ENCODE peak calls at places on chromosomes 6 and 20, in five cellular contexts. V is uterus, J is WERI-Rb-1, Q is adipocyte, N is neuronal stem cell. U is an unnamed sample. For H3K36me3, the result is how much of the 10 kb centered on the place peaks cover.

GRCh38 chr6:42428326-42429041 is 23.2 kb downstream of the TRERF1 start:
- DNase-seq in J (no peak), Q (no peak), N (no peak), V (no peak), U (no peak)

GRCh38 chr6:87706187-87706966 is 4.3 kb upstream of the AKIRIN2 start:
- DNase-seq in Q (peak), N (no peak), J (no peak), V (no peak), U (no peak)

GRCh38 chr6:79431469-79431868 is 105.8 kb downstream of the LCA5 start:
- DNase-seq in J (peak), V (no peak), N (no peak), Q (no peak), U (no peak)

GRCh38 chr6:144314003-144314485 is 28.9 kb downstream of the UTRN start:
- DNase-seq in J (no peak), N (no peak), Q (peak), V (peak), U (no peak)

GRCh38 chr6:37102299-37103168 is 67.4 kb upstream of the PIM1 start:
- DNase-seq in Q (peak), N (peak), V (peak), J (peak), U (peak)

GRCh38 chr6:142207265-142207877 is 60.3 kb downstream of the VTA1 start:
- DNase-seq in N (peak), J (peak), V (peak), Q (peak), U (peak)

GRCh38 chr6:31114540-31114876 is at the start of gene PSORS1C1:
- DNase-seq in V (peak), Q (peak), N (no peak), J (no peak), U (peak)

GRCh38 chr6:147287869-147288271 is 83.7 kb downstream of the STXBP5 start:
- DNase-seq in Q (peak), J (no peak), V (no peak), N (no peak), U (no peak)

GRCh38 chr20:1651268-1651667 is 6.3 kb downstream of the SIRPG start:
- DNase-seq in N (no peak), V (no peak), Q (no peak), J (no peak), U (no peak)

GRCh38 chr6:107987805-107988204 is 29.8 kb upstream of the SEC63 start:
- DNase-seq in J (no peak), V (no peak), N (no peak), Q (no peak), U (no peak)

GRCh38 chr6:168506460-168506859 is 65.5 kb downstream of the SMOC2 start:
- DNase-seq in N (no peak), J (no peak), V (no peak), Q (no peak), U (no peak)

GRCh38 chr6:51260003-51260402 is 441.3 kb downstream of the TFAP2B start:
- DNase-seq in V (no peak), J (no peak), Q (no peak), N (no peak), U (no peak)

GRCh38 chr6:28648035-28648877 is 122.6 kb downstream of the GPX5 start:
- DNase-seq in J (peak), N (peak), Q (peak), V (peak), U (no peak)

GRCh38 chr6:25583906-25584305 is 68.1 kb upstream of the SCGN start:
- DNase-seq in Q (no peak), N (no peak), J (no peak), V (no peak), U (no peak)

GRCh38 chr6:169722362-169723199 is 1.7 kb downstream of the PHF10 start:
- DNase-seq in N (peak), J (no peak), Q (peak), V (no peak), U (peak)

GRCh38 chr6:110440026-110440425 is 24.7 kb upstream of the DDO start:
- DNase-seq in V (no peak), Q (no peak), J (no peak), N (no peak), U (no peak)

GRCh38 chr20:6768228-6769185 is 1.0 kb downstream of the BMP2 start:
- DNase-seq in Q (peak), J (no peak), V (no peak), N (peak), U (peak)

GRCh38 chr6:14671261-14671681 is 553.7 kb downstream of the CD83 start:
- DNase-seq in N (no peak), J (no peak), Q (peak), V (no peak), U (no peak)

GRCh38 chr6:159727717-159728440 is 573 bp downstream of the WTAP start:
- DNase-seq in Q (peak), N (peak), V (no peak), J (no peak), U (no peak)

GRCh38 chr6:118641042-118641441 is 10.3 kb downstream of the CEP85L start:
- DNase-seq in N (no peak), J (no peak), V (no peak), Q (peak), U (no peak)

GRCh38 chr6:155033021-155033801 is 38.1 kb downstream of the TIAM2 start:
- DNase-seq in N (no peak), J (no peak), Q (no peak), V (no peak), U (no peak)

GRCh38 chr6:56794421-56794820 is 151.7 kb upstream of the DST start:
- DNase-seq in N (no peak), Q (no peak), V (no peak), J (no peak), U (no peak)

GRCh38 chr6:87745966-87746721 is 44.1 kb upstream of the AKIRIN2 start:
- DNase-seq in N (no peak), Q (peak), V (no peak), J (no peak), U (no peak)

GRCh38 chr6:145736854-145737181 is 1.5 kb upstream of the EPM2A start:
- DNase-seq in Q (peak), J (no peak), N (no peak), V (no peak), U (peak)

GRCh38 chr20:18428490-18429173 is 38.2 kb downstream of the DZANK1 start:
- DNase-seq in N (no peak), V (peak), J (no peak), Q (peak), U (peak)

GRCh38 chr20:44073011-44073674 is 113.8 kb downstream of the JPH2 start:
- DNase-seq in N (no peak), J (no peak), Q (no peak), V (no peak), U (no peak)

GRCh38 chr20:38670786-38671185 is 53.5 kb upstream of the SLC32A1 start:
- DNase-seq in V (no peak), N (no peak), J (no peak), Q (no peak), U (no peak)

GRCh38 chr20:8399963-8400362 is 267.9 kb downstream of the PLCB1 start:
- DNase-seq in V (no peak), J (no peak), Q (no peak), N (no peak), U (no peak)

GRCh38 chr20:31698803-31699718 is 23.6 kb downstream of the BCL2L1 start:
- DNase-seq in V (peak), J (peak), N (no peak), Q (peak), U (peak)

GRCh38 chr20:31700747-31701146 is 21.9 kb downstream of the BCL2L1 start:
- DNase-seq in J (no peak), Q (no peak), N (no peak), V (no peak), U (no peak)

GRCh38 chr20:31701591-31701990 is 21.1 kb downstream of the BCL2L1 start:
- DNase-seq in J (no peak), N (no peak), Q (no peak), V (no peak), U (no peak)

GRCh38 chr20:31698243-31698802 is 24.3 kb downstream of the BCL2L1 start:
- DNase-seq in N (no peak), Q (no peak), V (no peak), J (no peak), U (no peak)

DNA sequence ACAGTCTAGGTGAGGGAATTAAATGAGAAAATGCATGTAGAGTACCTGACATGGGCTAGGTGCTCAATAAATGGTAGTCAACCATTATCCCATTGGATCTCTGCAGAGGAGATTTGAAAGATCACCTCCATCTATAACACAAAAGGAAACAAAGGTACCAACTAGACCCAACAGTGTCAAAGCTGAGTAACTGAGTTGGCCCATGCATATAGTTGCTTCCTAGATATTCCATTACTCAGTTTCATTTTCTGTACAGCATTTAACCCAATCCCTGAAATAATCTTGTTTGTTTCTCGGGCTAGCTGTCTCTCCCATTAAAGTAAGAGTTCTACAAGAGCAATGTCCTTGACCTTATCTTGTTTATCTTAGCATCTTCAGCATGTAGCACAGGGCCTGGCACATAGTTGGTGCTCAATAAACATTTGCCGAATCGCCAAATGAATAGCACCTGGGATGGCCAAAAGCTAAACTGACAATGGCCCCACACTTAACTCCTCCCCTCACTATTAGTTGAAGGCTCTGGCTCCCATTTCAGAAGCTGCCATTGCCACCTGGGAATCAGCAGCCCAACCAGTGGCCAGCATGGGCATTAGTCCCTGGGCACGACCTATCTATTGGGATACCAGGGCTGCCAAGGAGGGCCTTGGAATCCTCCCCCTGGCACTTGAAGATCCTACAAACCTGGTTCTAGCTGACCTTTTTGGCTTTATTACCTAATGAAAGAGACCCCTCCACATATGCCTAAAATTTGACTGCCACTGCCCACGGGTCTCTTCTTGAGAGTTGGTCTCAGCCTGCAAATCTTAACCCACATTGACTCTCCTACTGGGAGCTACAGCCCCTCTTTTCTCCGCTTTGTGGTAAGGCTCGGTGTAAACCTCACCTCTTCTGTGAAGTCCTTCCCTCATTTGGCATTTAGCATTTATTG is 22.6 kb downstream of the BCL2L1 start:
- DNase-seq in J (no peak), V (no peak), N (no peak), Q (no peak), U (no peak)
- H3K36me3 ChIP-seq in J (half or more), V (under half), N (half or more), Q (under half), U (under half)

DNA sequence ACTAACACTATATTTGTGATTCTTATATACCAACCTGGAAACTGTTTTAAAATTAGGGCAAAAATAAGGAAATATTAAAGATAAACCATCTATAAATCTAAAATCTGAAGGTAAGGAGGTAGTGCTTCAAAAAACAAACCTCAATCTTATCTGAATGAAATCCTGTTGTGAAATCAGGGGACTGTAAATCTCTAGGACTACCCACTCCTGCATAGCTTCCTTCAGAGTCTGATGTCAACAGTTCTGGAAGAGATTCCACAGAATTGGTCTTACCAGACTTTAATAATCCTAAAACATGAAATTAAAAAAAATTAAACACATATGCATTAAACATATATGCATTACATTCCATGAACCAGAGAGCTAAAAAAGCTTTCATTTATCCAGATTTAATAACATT is 51.4 kb downstream of the IBTK start:
- DNase-seq in Q (no peak), J (no peak), N (no peak), V (no peak), U (no peak)
- H3K36me3 ChIP-seq in Q (half or more), J (under half), N (half or more), V (under half), U (under half)

GRCh38 chr20:50911030-50911429 is 20.2 kb downstream of the ADNP start:
- DNase-seq in N (no peak), J (no peak), V (no peak), Q (peak), U (no peak)

GRCh38 chr20:50911716-50912115 is 19.5 kb downstream of the ADNP start:
- DNase-seq in V (no peak), J (no peak), N (no peak), Q (no peak), U (no peak)

GRCh38 chr20:50915424-50915823 is 15.8 kb downstream of the ADNP start:
- DNase-seq in J (no peak), V (no peak), N (no peak), Q (peak), U (no peak)

GRCh38 chr20:50916257-50916656 is 15.0 kb downstream of the ADNP start:
- DNase-seq in J (peak), Q (peak), N (no peak), V (no peak), U (no peak)

DNA sequence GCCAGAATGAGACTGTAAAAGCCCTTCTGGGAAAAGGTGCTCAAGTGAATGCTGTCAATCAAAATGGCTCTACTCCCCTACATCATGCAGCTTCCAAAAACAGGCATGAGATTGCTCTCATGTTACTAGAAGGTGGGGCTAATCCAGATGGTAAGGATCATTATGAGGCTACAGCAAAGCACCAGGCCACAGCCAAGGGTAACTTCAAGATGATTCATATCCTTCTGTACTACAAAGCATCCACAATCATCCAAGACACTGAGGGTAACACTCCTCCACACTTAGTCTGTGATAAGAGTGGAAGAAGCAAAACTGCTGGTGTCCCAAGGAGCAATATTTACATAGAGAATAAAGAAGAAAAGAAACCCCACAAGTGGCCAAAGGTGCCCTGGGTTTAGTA is 17.3 kb downstream of the ADNP start:
- DNase-seq in N (no peak), Q (peak), V (no peak), J (no peak), U (no peak)
- H3K36me3 ChIP-seq in N (half or more), Q (under half), V (under half), J (half or more), U (under half)

GRCh38 chr20:50919567-50919966 is 11.7 kb downstream of the ADNP start:
- DNase-seq in V (peak), J (no peak), N (no peak), Q (peak), U (peak)

GRCh38 chr20:50918403-50918802 is 12.8 kb downstream of the ADNP start:
- DNase-seq in V (no peak), J (no peak), Q (peak), N (no peak), U (no peak)

GRCh38 chr20:50921783-50922501 is 9.3 kb downstream of the ADNP start:
- DNase-seq in N (no peak), J (no peak), V (no peak), Q (no peak), U (no peak)

GRCh38 chr20:50924261-50924660 is 7.0 kb downstream of the ADNP start:
- DNase-seq in Q (peak), J (no peak), V (no peak), N (no peak), U (no peak)

DNA sequence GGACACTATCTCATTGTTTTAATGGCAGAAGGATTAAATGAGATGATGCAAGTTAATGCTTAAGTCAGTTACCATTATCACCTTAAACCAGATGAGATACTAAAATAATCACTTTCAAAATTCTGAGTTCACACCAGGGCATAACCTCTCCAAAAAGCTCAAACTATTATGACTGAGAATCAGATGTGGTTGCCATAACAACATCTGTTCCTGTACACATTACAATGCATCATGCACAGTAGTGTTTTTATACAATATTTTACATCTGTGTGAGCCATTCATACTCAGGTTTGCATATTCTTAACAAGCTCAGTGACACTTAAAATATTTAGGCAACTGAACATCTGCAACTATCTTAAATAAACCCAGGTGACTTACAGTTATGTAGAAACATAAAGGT is 10.2 kb downstream of the ADNP start:
- DNase-seq in J (no peak), Q (peak), N (no peak), V (no peak), U (no peak)
- H3K36me3 ChIP-seq in J (half or more), Q (under half), N (half or more), V (under half), U (under half)

DNA sequence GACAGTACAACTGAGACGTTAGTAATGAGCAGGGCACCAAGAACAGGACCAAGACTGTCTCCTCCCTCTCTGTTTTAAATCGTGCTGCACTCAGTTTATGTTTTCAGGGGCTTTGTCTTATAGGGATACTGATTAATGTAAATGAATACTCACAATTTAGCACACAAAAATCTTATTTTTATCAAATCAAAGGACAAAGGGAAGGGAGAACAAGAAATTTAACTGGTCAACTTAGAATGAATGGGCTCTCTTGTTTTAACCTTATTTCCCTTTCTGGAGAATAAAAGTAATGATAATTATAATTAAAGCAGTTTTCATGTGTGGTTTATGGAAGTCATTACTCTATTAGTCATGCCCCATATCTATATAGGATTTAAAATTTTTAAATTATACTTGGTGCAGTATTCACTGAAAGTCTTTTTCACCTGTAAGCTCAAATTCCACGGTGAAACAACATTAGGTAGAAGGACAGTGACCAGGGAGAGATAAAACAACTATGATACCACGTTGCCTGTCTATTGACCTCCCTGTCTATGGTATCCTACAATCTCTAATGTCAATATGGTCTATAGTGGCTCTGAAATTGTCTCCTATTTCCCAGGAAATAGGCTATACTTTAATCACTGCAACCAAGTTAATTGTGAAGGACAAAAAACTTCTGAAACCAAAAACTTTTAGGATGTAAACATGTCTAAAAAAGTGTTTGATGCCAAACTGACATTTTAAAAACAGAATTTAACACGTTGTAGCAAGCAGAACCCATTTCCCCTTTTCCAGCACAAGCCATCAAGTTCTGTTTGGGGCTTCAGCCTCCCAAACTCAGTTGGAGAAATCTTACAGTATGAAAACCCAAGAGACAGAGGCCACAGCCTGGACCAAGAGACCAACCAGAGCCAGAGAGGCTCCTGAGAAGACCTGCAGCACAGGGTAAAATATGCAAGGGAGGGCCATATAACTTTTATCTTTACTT is 15.0 kb downstream of the ELOVL5 start:
- DNase-seq in N (no peak), Q (no peak), V (no peak), J (no peak), U (no peak)
- H3K36me3 ChIP-seq in N (under half), Q (half or more), V (under half), J (under half), U (under half)

DNA sequence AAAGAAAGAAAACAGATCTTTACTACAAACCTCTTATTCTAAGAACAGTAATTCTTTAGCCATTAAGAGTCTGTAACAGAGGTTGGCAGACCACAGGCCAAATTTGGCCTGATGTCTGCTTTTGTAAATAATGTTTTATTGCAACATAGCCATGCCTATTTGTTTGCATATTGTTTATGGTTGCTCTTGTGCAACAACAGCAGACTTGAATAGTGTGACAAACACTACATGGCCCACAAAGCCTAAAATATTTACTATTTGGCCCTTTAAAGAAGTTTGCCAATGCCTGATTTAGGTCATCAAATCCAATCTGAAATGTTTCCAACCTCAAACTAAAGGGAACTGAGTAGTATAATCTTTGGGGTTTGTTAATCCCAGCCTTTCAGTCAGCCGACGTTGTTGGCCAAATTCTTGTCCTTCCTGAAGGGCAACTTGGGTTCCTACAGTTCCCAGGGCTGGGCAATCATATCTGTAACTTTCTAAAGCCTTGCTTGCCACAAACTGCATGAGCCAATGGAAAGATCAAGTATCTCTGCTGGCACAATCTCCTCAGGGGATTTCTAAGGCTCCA is 33.9 kb upstream of the TBC1D20 start:
- DNase-seq in N (no peak), J (no peak), V (no peak), Q (peak), U (no peak)
- H3K36me3 ChIP-seq in N (half or more), J (half or more), V (under half), Q (half or more), U (under half)